ENCODE peak calls at places on chromosomes 12 and 14, in four cellular contexts. V, O, H and S are unnamed samples.

GRCh38 chr14:61642246-61642982 is 52.9 kb upstream of the HIF1A start:
- DNase-seq in O (no peak), V (no peak), H (peak), S (no peak)

GRCh38 chr12:98592825-98593322 is 612 bp upstream of the SLC25A3 start:
- DNase-seq in H (no peak), V (no peak), O (no peak), S (no peak)

GRCh38 chr12:122855985-122856831 is 21.0 kb downstream of the HIP1R start:
- DNase-seq in O (no peak), V (no peak), H (no peak), S (no peak)

GRCh38 chr12:19278407-19278806 is 148.9 kb downstream of the PLEKHA5 start:
- DNase-seq in H (no peak), O (no peak), V (no peak), S (no peak)

GRCh38 chr12:13177373-13177772 is 19.2 kb upstream of the EMP1 start:
- DNase-seq in O (no peak), V (no peak), H (peak), S (no peak)

GRCh38 chr12:69059465-69060457 is 126.8 kb upstream of the CPM start:
- DNase-seq in H (peak), O (no peak), V (no peak), S (no peak)

GRCh38 chr14:64891839-64892375 is 12.2 kb upstream of the SPTB start:
- DNase-seq in O (no peak), H (peak), V (peak), S (no peak)

GRCh38 chr12:95318071-95318545 is 100.5 kb downstream of the VEZT start:
- DNase-seq in H (peak), V (no peak), O (no peak), S (no peak)

GRCh38 chr12:100267603-100268281 is 765 bp downstream of the SCYL2 start:
- DNase-seq in H (peak), V (peak), O (peak), S (no peak)

GRCh38 chr14:69543341-69544249 is 31.1 kb downstream of the CCDC177 start:
- DNase-seq in V (peak), O (no peak), H (peak), S (peak)

GRCh38 chr12:124824195-124824594 is 39.5 kb downstream of the SCARB1 start:
- DNase-seq in H (no peak), V (no peak), O (no peak), S (no peak)

GRCh38 chr14:35851823-35852222 is 25.7 kb downstream of the BRMS1L start:
- DNase-seq in O (no peak), V (no peak), H (no peak), S (no peak)

GRCh38 chr12:125528300-125528699 is 463.1 kb downstream of the AACS start:
- DNase-seq in H (no peak), O (peak), V (no peak), S (no peak)

GRCh38 chr12:105967038-105967776 is 171.5 kb downstream of the NUAK1 start:
- DNase-seq in O (no peak), H (no peak), V (no peak), S (no peak)

GRCh38 chr14:51963164-51963733 is 26.1 kb upstream of the RTRAF start:
- DNase-seq in H (no peak), O (no peak), V (no peak), S (no peak)

GRCh38 chr12:102896067-102896466 is 21.0 kb downstream of the PAH start:
- DNase-seq in O (no peak), V (peak), H (no peak), S (no peak)

GRCh38 chr12:26874501-26875296 is 41.7 kb upstream of the ITPR2 start:
- DNase-seq in O (no peak), H (no peak), V (no peak), S (no peak)

GRCh38 chr14:86087377-86087776 is 557.4 kb downstream of the FLRT2 start:
- DNase-seq in O (no peak), V (no peak), H (no peak), S (no peak)

GRCh38 chr14:70170976-70171375 is 17.8 kb downstream of the SLC8A3 start:
- DNase-seq in V (no peak), H (no peak), O (no peak), S (no peak)

GRCh38 chr14:61320806-61321384 is 484 bp upstream of the PRKCH start:
- DNase-seq in O (no peak), V (peak), H (no peak), S (no peak)

GRCh38 chr14:57547131-57547530 is 53.5 kb upstream of the CCDC198 start:
- DNase-seq in O (no peak), H (no peak), V (no peak), S (no peak)

GRCh38 chr12:114616081-114616480 is 67.9 kb downstream of the TBX3 start:
- DNase-seq in O (no peak), V (no peak), H (no peak), S (no peak)

GRCh38 chr14:24790196-24790595 is 156.2 kb upstream of the GZMB start:
- DNase-seq in H (no peak), O (no peak), V (no peak), S (no peak)

GRCh38 chr12:52759218-52759617 is 17.9 kb downstream of the KRT76 start:
- DNase-seq in V (no peak), O (no peak), H (no peak), S (no peak)

GRCh38 chr14:52244328-52244727 is 23.2 kb upstream of the PTGDR start:
- DNase-seq in O (no peak), H (no peak), V (no peak), S (no peak)

GRCh38 chr12:107207931-107208515 is 114.7 kb upstream of the CRY1 start:
- DNase-seq in V (no peak), O (no peak), H (peak), S (no peak)

GRCh38 chr14:61505815-61506809 is 184.7 kb downstream of the PRKCH start:
- DNase-seq in V (no peak), H (peak), O (no peak), S (no peak)

GRCh38 chr14:33509927-33510535 is 440.8 kb downstream of the EGLN3 start:
- DNase-seq in H (peak), V (no peak), O (no peak), S (no peak)

GRCh38 chr12:2347137-2347843 is 294.5 kb downstream of the CACNA1C start:
- DNase-seq in O (no peak), V (no peak), H (peak), S (no peak)

GRCh38 chr12:107308310-107308709 is 215.0 kb upstream of the CRY1 start:
- DNase-seq in O (no peak), V (no peak), H (no peak), S (no peak)

GRCh38 chr12:32270818-32271710 is 128.3 kb upstream of the FGD4 start:
- DNase-seq in V (peak), H (peak), O (no peak), S (no peak)

GRCh38 chr14:33062881-33063280 is 124.2 kb downstream of the NPAS3 start:
- DNase-seq in H (no peak), O (no peak), V (no peak), S (no peak)

GRCh38 chr12:87266305-87266704 is 762.9 kb downstream of the C12orf50 start:
- DNase-seq in H (no peak), V (peak), O (no peak), S (no peak)

GRCh38 chr12:132380646-132381045 is 51.3 kb upstream of the GALNT9 start:
- DNase-seq in O (no peak), H (no peak), V (no peak), S (no peak)

GRCh38 chr12:110992909-110993308 is 72.5 kb upstream of the MYL2 start:
- DNase-seq in V (no peak), O (no peak), H (no peak), S (no peak)